ENCODE peak calls at places on chromosomes 5 and 9, in seven cellular contexts. One of them, this sample, is unnamed.

GRCh38 chr5:73985145-73985544 is 359.1 kb downstream of the ARHGEF28 start:
- DNase-seq in transverse colon: no peak
- DNase-seq in amygdala: no peak
- DNase-seq in fibroblast of mammary gland: peak; percentile 41
- DNase-seq in activated CD4-positive, CD25-positive, alpha-beta regulatory T cell treated with anti-CD3 and anti-CD28 coated beads, Interleukin-2, amount 50 U/mL, for 72 hours: no peak
- DNase-seq in Calu3: peak; percentile 39
- DNase-seq in activated CD4-positive, alpha-beta T cell treated with anti-CD3 and anti-CD28 coated beads, Interleukin-2, amount 50 U/mL, for 24 hours: no peak
- DNase-seq in this sample: no peak

GRCh38 chr9:96554801-96555566 is 64.7 kb downstream of the CDC14B start:
- DNase-seq in transverse colon: no peak
- DNase-seq in amygdala: no peak
- DNase-seq in Calu3: no peak
- DNase-seq in fibroblast of mammary gland: peak; percentile 83
- DNase-seq in activated CD4-positive, alpha-beta T cell treated with anti-CD3 and anti-CD28 coated beads, Interleukin-2, amount 50 U/mL, for 24 hours: no peak
- DNase-seq in activated CD4-positive, CD25-positive, alpha-beta regulatory T cell treated with anti-CD3 and anti-CD28 coated beads, Interleukin-2, amount 50 U/mL, for 72 hours: no peak
- DNase-seq in this sample: no peak

GRCh38 chr5:103472820-103473219 is 89.8 kb downstream of the NUDT12 start:
- DNase-seq in fibroblast of mammary gland: peak; percentile 65
- DNase-seq in amygdala: no peak
- DNase-seq in activated CD4-positive, alpha-beta T cell treated with anti-CD3 and anti-CD28 coated beads, Interleukin-2, amount 50 U/mL, for 24 hours: no peak
- DNase-seq in transverse colon: no peak
- DNase-seq in activated CD4-positive, CD25-positive, alpha-beta regulatory T cell treated with anti-CD3 and anti-CD28 coated beads, Interleukin-2, amount 50 U/mL, for 72 hours: no peak
- DNase-seq in Calu3: no peak
- DNase-seq in this sample: no peak

GRCh38 chr9:136438909-136439549 is 616 bp downstream of the INPP5E start:
- DNase-seq in activated CD4-positive, alpha-beta T cell treated with anti-CD3 and anti-CD28 coated beads, Interleukin-2, amount 50 U/mL, for 24 hours: peak; percentile 47
- DNase-seq in amygdala: no peak
- DNase-seq in fibroblast of mammary gland: no peak
- DNase-seq in transverse colon: peak; percentile 35
- DNase-seq in activated CD4-positive, CD25-positive, alpha-beta regulatory T cell treated with anti-CD3 and anti-CD28 coated beads, Interleukin-2, amount 50 U/mL, for 72 hours: peak; percentile 62
- DNase-seq in Calu3: peak; percentile 41
- DNase-seq in this sample: no peak

GRCh38 chr5:54548565-54548964 is 31.0 kb downstream of the SNX18 start:
- DNase-seq in transverse colon: no peak
- DNase-seq in Calu3: no peak
- DNase-seq in activated CD4-positive, CD25-positive, alpha-beta regulatory T cell treated with anti-CD3 and anti-CD28 coated beads, Interleukin-2, amount 50 U/mL, for 72 hours: no peak
- DNase-seq in amygdala: no peak
- DNase-seq in fibroblast of mammary gland: no peak
- DNase-seq in activated CD4-positive, alpha-beta T cell treated with anti-CD3 and anti-CD28 coated beads, Interleukin-2, amount 50 U/mL, for 24 hours: no peak
- DNase-seq in this sample: no peak

GRCh38 chr5:159764283-159764927 is 151.9 kb upstream of the ADRA1B start:
- DNase-seq in activated CD4-positive, CD25-positive, alpha-beta regulatory T cell treated with anti-CD3 and anti-CD28 coated beads, Interleukin-2, amount 50 U/mL, for 72 hours: no peak
- DNase-seq in activated CD4-positive, alpha-beta T cell treated with anti-CD3 and anti-CD28 coated beads, Interleukin-2, amount 50 U/mL, for 24 hours: no peak
- DNase-seq in fibroblast of mammary gland: peak; percentile 73
- DNase-seq in transverse colon: no peak
- DNase-seq in amygdala: no peak
- DNase-seq in Calu3: no peak
- DNase-seq in this sample: no peak

GRCh38 chr9:22208846-22209585 is 199.9 kb upstream of the CDKN2B start:
- DNase-seq in activated CD4-positive, alpha-beta T cell treated with anti-CD3 and anti-CD28 coated beads, Interleukin-2, amount 50 U/mL, for 24 hours: peak; percentile 5
- DNase-seq in Calu3: no peak
- DNase-seq in activated CD4-positive, CD25-positive, alpha-beta regulatory T cell treated with anti-CD3 and anti-CD28 coated beads, Interleukin-2, amount 50 U/mL, for 72 hours: no peak
- DNase-seq in fibroblast of mammary gland: peak; percentile 72
- DNase-seq in transverse colon: no peak
- DNase-seq in amygdala: no peak
- DNase-seq in this sample: no peak

GRCh38 chr9:121750715-121751623 is 99.5 kb downstream of the DAB2IP start:
- DNase-seq in activated CD4-positive, alpha-beta T cell treated with anti-CD3 and anti-CD28 coated beads, Interleukin-2, amount 50 U/mL, for 24 hours: no peak
- DNase-seq in fibroblast of mammary gland: no peak
- DNase-seq in transverse colon: no peak
- DNase-seq in amygdala: peak; percentile 79
- DNase-seq in Calu3: peak; percentile 73
- DNase-seq in activated CD4-positive, CD25-positive, alpha-beta regulatory T cell treated with anti-CD3 and anti-CD28 coated beads, Interleukin-2, amount 50 U/mL, for 72 hours: no peak
- DNase-seq in this sample: no peak

GRCh38 chr5:73624888-73625287 is 1.1 kb upstream of the ARHGEF28 start:
- DNase-seq in activated CD4-positive, CD25-positive, alpha-beta regulatory T cell treated with anti-CD3 and anti-CD28 coated beads, Interleukin-2, amount 50 U/mL, for 72 hours: no peak
- DNase-seq in fibroblast of mammary gland: no peak
- DNase-seq in transverse colon: no peak
- DNase-seq in activated CD4-positive, alpha-beta T cell treated with anti-CD3 and anti-CD28 coated beads, Interleukin-2, amount 50 U/mL, for 24 hours: no peak
- DNase-seq in Calu3: no peak
- DNase-seq in amygdala: no peak
- DNase-seq in this sample: no peak

GRCh38 chr9:7802666-7803065 is 3.1 kb upstream of the DMAC1 start:
- DNase-seq in Calu3: no peak
- DNase-seq in transverse colon: no peak
- DNase-seq in fibroblast of mammary gland: peak; percentile 71
- DNase-seq in activated CD4-positive, CD25-positive, alpha-beta regulatory T cell treated with anti-CD3 and anti-CD28 coated beads, Interleukin-2, amount 50 U/mL, for 72 hours: no peak
- DNase-seq in amygdala: no peak
- DNase-seq in activated CD4-positive, alpha-beta T cell treated with anti-CD3 and anti-CD28 coated beads, Interleukin-2, amount 50 U/mL, for 24 hours: no peak
- DNase-seq in this sample: no peak

GRCh38 chr9:114779352-114779845 is 26.4 kb downstream of the TNFSF15 start:
- DNase-seq in Calu3: peak; percentile 89
- DNase-seq in transverse colon: peak; percentile 94
- DNase-seq in activated CD4-positive, CD25-positive, alpha-beta regulatory T cell treated with anti-CD3 and anti-CD28 coated beads, Interleukin-2, amount 50 U/mL, for 72 hours: no peak
- DNase-seq in fibroblast of mammary gland: peak; percentile 5
- DNase-seq in amygdala: no peak
- DNase-seq in activated CD4-positive, alpha-beta T cell treated with anti-CD3 and anti-CD28 coated beads, Interleukin-2, amount 50 U/mL, for 24 hours: no peak
- DNase-seq in this sample: no peak

GRCh38 chr9:123320814-123321213 is 35.2 kb upstream of the CRB2 start:
- DNase-seq in Calu3: no peak
- DNase-seq in transverse colon: no peak
- DNase-seq in activated CD4-positive, alpha-beta T cell treated with anti-CD3 and anti-CD28 coated beads, Interleukin-2, amount 50 U/mL, for 24 hours: no peak
- DNase-seq in amygdala: no peak
- DNase-seq in fibroblast of mammary gland: no peak
- DNase-seq in activated CD4-positive, CD25-positive, alpha-beta regulatory T cell treated with anti-CD3 and anti-CD28 coated beads, Interleukin-2, amount 50 U/mL, for 72 hours: no peak
- DNase-seq in this sample: no peak

GRCh38 chr5:136726506-136726905 is 361.2 kb upstream of the TRPC7 start:
- DNase-seq in amygdala: no peak
- DNase-seq in fibroblast of mammary gland: no peak
- DNase-seq in transverse colon: no peak
- DNase-seq in activated CD4-positive, CD25-positive, alpha-beta regulatory T cell treated with anti-CD3 and anti-CD28 coated beads, Interleukin-2, amount 50 U/mL, for 72 hours: no peak
- DNase-seq in activated CD4-positive, alpha-beta T cell treated with anti-CD3 and anti-CD28 coated beads, Interleukin-2, amount 50 U/mL, for 24 hours: no peak
- DNase-seq in Calu3: no peak
- DNase-seq in this sample: no peak

GRCh38 chr5:8457187-8458037 is 588.5 kb downstream of the MTRR start:
- DNase-seq in Calu3: peak; percentile 95
- DNase-seq in amygdala: peak; percentile 85
- DNase-seq in fibroblast of mammary gland: peak; percentile 94
- DNase-seq in activated CD4-positive, alpha-beta T cell treated with anti-CD3 and anti-CD28 coated beads, Interleukin-2, amount 50 U/mL, for 24 hours: peak; percentile 85
- DNase-seq in activated CD4-positive, CD25-positive, alpha-beta regulatory T cell treated with anti-CD3 and anti-CD28 coated beads, Interleukin-2, amount 50 U/mL, for 72 hours: peak; percentile 85
- DNase-seq in transverse colon: peak; percentile 86
- DNase-seq in this sample: peak; percentile 27

GRCh38 chr5:168679515-168679920 is 100.3 kb upstream of the PANK3 start:
- DNase-seq in Calu3: peak; percentile 79
- DNase-seq in activated CD4-positive, alpha-beta T cell treated with anti-CD3 and anti-CD28 coated beads, Interleukin-2, amount 50 U/mL, for 24 hours: peak; percentile 55
- DNase-seq in activated CD4-positive, CD25-positive, alpha-beta regulatory T cell treated with anti-CD3 and anti-CD28 coated beads, Interleukin-2, amount 50 U/mL, for 72 hours: peak; percentile 61
- DNase-seq in fibroblast of mammary gland: peak; percentile 73
- DNase-seq in transverse colon: peak; percentile 79
- DNase-seq in amygdala: peak; percentile 15
- DNase-seq in this sample: peak; percentile 16

GRCh38 chr5:22938373-22938772 is 85.2 kb upstream of the CDH12 start:
- DNase-seq in Calu3: no peak
- DNase-seq in amygdala: no peak
- DNase-seq in activated CD4-positive, alpha-beta T cell treated with anti-CD3 and anti-CD28 coated beads, Interleukin-2, amount 50 U/mL, for 24 hours: no peak
- DNase-seq in transverse colon: no peak
- DNase-seq in activated CD4-positive, CD25-positive, alpha-beta regulatory T cell treated with anti-CD3 and anti-CD28 coated beads, Interleukin-2, amount 50 U/mL, for 72 hours: no peak
- DNase-seq in fibroblast of mammary gland: no peak
- DNase-seq in this sample: no peak

GRCh38 chr9:82410306-82410705 is 421.7 kb downstream of the SPATA31D1 start:
- DNase-seq in transverse colon: no peak
- DNase-seq in amygdala: no peak
- DNase-seq in fibroblast of mammary gland: peak; percentile 19
- DNase-seq in activated CD4-positive, CD25-positive, alpha-beta regulatory T cell treated with anti-CD3 and anti-CD28 coated beads, Interleukin-2, amount 50 U/mL, for 72 hours: no peak
- DNase-seq in Calu3: peak; percentile 1
- DNase-seq in activated CD4-positive, alpha-beta T cell treated with anti-CD3 and anti-CD28 coated beads, Interleukin-2, amount 50 U/mL, for 24 hours: no peak
- DNase-seq in this sample: peak; percentile 19

GRCh38 chr5:120091376-120091948 is 372.6 kb upstream of the PRR16 start:
- DNase-seq in activated CD4-positive, CD25-positive, alpha-beta regulatory T cell treated with anti-CD3 and anti-CD28 coated beads, Interleukin-2, amount 50 U/mL, for 72 hours: no peak
- DNase-seq in transverse colon: no peak
- DNase-seq in Calu3: no peak
- DNase-seq in amygdala: no peak
- DNase-seq in activated CD4-positive, alpha-beta T cell treated with anti-CD3 and anti-CD28 coated beads, Interleukin-2, amount 50 U/mL, for 24 hours: no peak
- DNase-seq in fibroblast of mammary gland: no peak
- DNase-seq in this sample: no peak